ENCODE peak calls at places on chromosomes 13 and 19, in nine cellular contexts. K is EH; G is A172; J is nucleus accumbens; D is amygdala; H is CD4-positive, alpha-beta memory T cell; N is HS-5; A is pancreas; W is lower leg skin. C is an unnamed sample.

GRCh38 chr19:16420781-16421386 is 50.9 kb downstream of the EPS15L1 start:
- DNase-seq in G (no peak), W (no peak), D (no peak), A (no peak), K (no peak), J (no peak), H (no peak), N (no peak), C (no peak)

GRCh38 chr13:55577082-55577846 is 1563.5 kb upstream of the PRR20A start:
- DNase-seq in D (no peak), N (no peak), W (no peak), G (no peak), J (no peak), A (no peak), H (no peak), K (no peak), C (no peak)

GRCh38 chr13:100532836-100533435 is 55.7 kb downstream of the GGACT start:
- DNase-seq in A (no peak), G (no peak), H (no peak), J (no peak), W (no peak), D (no peak), K (no peak), N (no peak), C (no peak)

GRCh38 chr19:34023381-34023780 is 148.9 kb upstream of the LSM14A start:
- DNase-seq in W (no peak), N (no peak), G (no peak), A (no peak), J (no peak), K (no peak), H (no peak), D (no peak), C (no peak)

GRCh38 chr13:40315416-40316064 is 350.9 kb downstream of the FOXO1 start:
- DNase-seq in W (no peak), N (no peak), A (peak), K (no peak), D (no peak), J (no peak), G (peak), H (peak), C (peak)

GRCh38 chr13:21683034-21683733 is 12.3 kb downstream of the FGF9 start:
- DNase-seq in H (no peak), J (no peak), K (peak), W (no peak), N (peak), G (peak), D (no peak), A (no peak), C (no peak)

GRCh38 chr13:35478384-35479222 is 2.1 kb upstream of the MAB21L1 start:
- DNase-seq in A (no peak), D (no peak), K (peak), G (no peak), N (no peak), J (no peak), W (no peak), H (no peak), C (no peak)

GRCh38 chr19:58407658-58408151 is 744 bp upstream of the ZNF584 start:
- DNase-seq in A (no peak), J (no peak), W (no peak), N (no peak), G (no peak), H (no peak), D (no peak), K (no peak), C (no peak)

GRCh38 chr13:31469377-31469776 is 269.6 kb downstream of the B3GLCT start:
- DNase-seq in J (no peak), G (no peak), K (no peak), W (no peak), A (no peak), N (no peak), D (no peak), H (no peak), C (no peak)

GRCh38 chr13:20136781-20137703 is 23.8 kb downstream of the GJA3 start:
- DNase-seq in W (no peak), H (no peak), A (peak), G (no peak), K (no peak), J (no peak), D (no peak), N (no peak), C (no peak)

GRCh38 chr13:37149380-37149779 is 43.9 kb upstream of the CSNK1A1L start:
- DNase-seq in D (no peak), K (no peak), G (no peak), W (no peak), A (no peak), H (no peak), J (no peak), N (no peak), C (no peak)

GRCh38 chr13:85379433-85379832 is 419.8 kb downstream of the SLITRK6 start:
- DNase-seq in W (no peak), A (no peak), H (no peak), J (no peak), D (no peak), N (no peak), K (peak), G (peak), C (no peak)

GRCh38 chr19:55406869-55407624 is 541 bp downstream of the UBE2S start:
- DNase-seq in K (peak), G (no peak), A (peak), D (no peak), N (no peak), W (no peak), J (no peak), H (no peak), C (peak)

GRCh38 chr19:42424712-42425131 is 2.5 kb downstream of the LIPE start:
- DNase-seq in G (no peak), D (no peak), A (no peak), W (no peak), J (no peak), N (no peak), H (no peak), K (no peak), C (no peak)

GRCh38 chr19:42032428-42032827 is 37.6 kb downstream of the GRIK5 start:
- DNase-seq in H (no peak), G (no peak), K (no peak), J (no peak), N (no peak), D (no peak), A (no peak), W (no peak), C (no peak)

GRCh38 chr19:38386968-38387549 is 775 bp downstream of the GGN start:
- DNase-seq in K (no peak), N (no peak), H (no peak), J (no peak), D (no peak), A (no peak), W (no peak), G (no peak), C (no peak)

GRCh38 chr13:67136157-67136556 is 94.0 kb downstream of the PCDH9 start:
- DNase-seq in G (no peak), W (no peak), J (no peak), N (no peak), D (no peak), A (no peak), K (no peak), H (no peak), C (no peak)

GRCh38 chr13:81551036-81551435 is 1210.1 kb upstream of the SPRY2 start:
- DNase-seq in J (no peak), G (no peak), A (no peak), W (no peak), K (no peak), N (no peak), D (no peak), H (no peak), C (no peak)

GRCh38 chr13:29978211-29978610 is 127.8 kb upstream of the UBL3 start:
- DNase-seq in W (no peak), K (peak), J (no peak), G (no peak), A (no peak), D (no peak), N (no peak), H (no peak), C (no peak)

GRCh38 chr13:20160346-20161274 is at the start of gene GJA3:
- DNase-seq in D (no peak), J (no peak), H (peak), K (peak), A (no peak), N (no peak), G (peak), W (no peak), C (no peak)

GRCh38 chr19:53193534-53194222 is 520 bp upstream of the ZNF665 start:
- DNase-seq in K (no peak), H (no peak), N (no peak), W (no peak), A (no peak), J (no peak), G (no peak), D (no peak), C (no peak)

GRCh38 chr13:88648598-88649373 is 977.6 kb downstream of the SLITRK5 start:
- DNase-seq in K (no peak), N (no peak), D (no peak), W (no peak), A (no peak), J (no peak), H (no peak), G (no peak), C (no peak)

GRCh38 chr13:38173403-38173802 is 176.2 kb upstream of the UFM1 start:
- DNase-seq in N (no peak), A (no peak), G (no peak), D (no peak), H (no peak), W (no peak), J (no peak), K (no peak), C (no peak)

GRCh38 chr19:10575011-10575716 is 6.4 kb upstream of the CDKN2D start:
- DNase-seq in H (no peak), K (no peak), G (no peak), A (no peak), W (no peak), D (no peak), J (no peak), N (no peak), C (no peak)

GRCh38 chr13:104408733-104409132 is 1342.5 kb upstream of the SLC10A2 start:
- DNase-seq in D (no peak), J (no peak), G (peak), K (no peak), N (no peak), W (no peak), H (no peak), A (no peak), C (no peak)

GRCh38 chr19:10111405-10111811 is at the start of gene P2RY11:
- DNase-seq in A (no peak), W (no peak), K (no peak), H (peak), D (no peak), G (no peak), N (no peak), J (no peak), C (peak)

GRCh38 chr13:26682606-26683005 is 78.0 kb downstream of the GPR12 start:
- DNase-seq in K (no peak), A (no peak), J (no peak), G (no peak), W (no peak), D (no peak), H (no peak), N (no peak), C (no peak)

GRCh38 chr13:67045357-67045756 is 184.8 kb downstream of the PCDH9 start:
- DNase-seq in G (no peak), D (no peak), H (no peak), N (no peak), A (no peak), J (no peak), W (no peak), K (no peak), C (no peak)

GRCh38 chr19:3699071-3699740 is 1.1 kb downstream of the PIP5K1C start:
- DNase-seq in A (peak), H (peak), K (peak), W (peak), J (peak), G (peak), D (peak), N (peak), C (no peak)

GRCh38 chr19:776549-776948 is 20.7 kb upstream of the PTBP1 start:
- DNase-seq in A (no peak), K (no peak), H (no peak), W (no peak), G (no peak), N (no peak), D (no peak), J (no peak), C (no peak)

GRCh38 chr19:45440259-45440638 is 16.5 kb upstream of the ERCC1 start:
- DNase-seq in D (no peak), J (no peak), K (no peak), W (no peak), A (no peak), G (no peak), H (no peak), N (no peak), C (no peak)